ENCODE peak calls at places on chromosomes 2 and 18, in eight cellular contexts. A, W, R, I, D, X, O and M are unnamed samples.

GRCh38 chr2:98658816-98659486 is 50.6 kb downstream of the UNC50 start:
- DNase-seq in A (no peak), W (no peak), R (no peak), I (no peak), D (no peak), X (no peak), O (no peak), M (no peak)

GRCh38 chr2:144459937-144460336 is 60.0 kb downstream of the ZEB2 start:
- DNase-seq in A (peak; percentile 85), W (no peak), R (no peak), I (no peak), D (peak; percentile 47), X (peak; percentile 18), O (no peak), M (no peak)

GRCh38 chr2:15973446-15974202 is 33.3 kb downstream of the MYCN start:
- DNase-seq in A (no peak), W (peak; percentile 6), R (no peak), I (no peak), D (no peak), X (no peak), O (no peak), M (no peak)

GRCh38 chr2:127829845-127830246 is 18.9 kb upstream of the WDR33 start:
- DNase-seq in A (no peak), W (no peak), R (no peak), I (peak; percentile 33), D (no peak), X (peak; percentile 59), O (no peak), M (no peak)

GRCh38 chr2:112001136-112001764 is 53.8 kb upstream of the TMEM87B start:
- DNase-seq in A (peak; percentile 21), W (no peak), R (no peak), I (no peak), D (no peak), X (no peak), O (no peak), M (peak; percentile 49)

GRCh38 chr18:58288922-58289797 is 245.1 kb downstream of the NEDD4L start:
- DNase-seq in A (peak; percentile 79), W (no peak), R (no peak), I (no peak), D (no peak), X (no peak), O (no peak), M (no peak)

GRCh38 chr2:72040629-72041403 is 106.8 kb downstream of the CYP26B1 start:
- DNase-seq in A (peak; percentile 44), W (no peak), R (no peak), I (no peak), D (no peak), X (no peak), O (no peak), M (no peak)

GRCh38 chr2:23361185-23361584 is 23.8 kb upstream of the KLHL29 start:
- DNase-seq in A (no peak), W (no peak), R (no peak), I (no peak), D (no peak), X (no peak), O (no peak), M (no peak)

GRCh38 chr18:57243624-57244179 is 96.8 kb downstream of the BOD1L2 start:
- DNase-seq in A (no peak), W (no peak), R (no peak), I (no peak), D (no peak), X (no peak), O (no peak), M (no peak)

GRCh38 chr2:181683518-181684453 is 3.5 kb upstream of the NEUROD1 start:
- DNase-seq in A (no peak), W (no peak), R (peak; percentile 37), I (no peak), D (no peak), X (no peak), O (no peak), M (no peak)

GRCh38 chr2:228655341-228655740 is 473.9 kb upstream of the SPHKAP start:
- DNase-seq in A (peak; percentile 10), W (no peak), R (no peak), I (no peak), D (no peak), X (no peak), O (no peak), M (no peak)

GRCh38 chr2:127678531-127678930 is 3.2 kb upstream of the LIMS2 start:
- DNase-seq in A (no peak), W (peak; percentile 65), R (no peak), I (no peak), D (no peak), X (no peak), O (no peak), M (no peak)

GRCh38 chr18:51236225-51236624 is 38.7 kb upstream of the MEX3C start:
- DNase-seq in A (peak; percentile 50), W (no peak), R (no peak), I (no peak), D (no peak), X (no peak), O (no peak), M (no peak)

GRCh38 chr2:50711714-50712113 is 320.2 kb downstream of the NRXN1 start:
- DNase-seq in A (no peak), W (no peak), R (no peak), I (no peak), D (no peak), X (no peak), O (no peak), M (no peak)

GRCh38 chr2:151907933-151908882 is 80.0 kb upstream of the ARL5A start:
- DNase-seq in A (peak; percentile 31), W (no peak), R (no peak), I (no peak), D (peak; percentile 14), X (no peak), O (no peak), M (no peak)

GRCh38 chr2:191571163-191571769 is 106.7 kb upstream of the NABP1 start:
- DNase-seq in A (peak; percentile 76), W (no peak), R (no peak), I (no peak), D (no peak), X (no peak), O (no peak), M (peak; percentile 65)

GRCh38 chr18:70535041-70535440 is 246.2 kb downstream of the SOCS6 start:
- DNase-seq in A (no peak), W (no peak), R (no peak), I (no peak), D (no peak), X (no peak), O (no peak), M (no peak)